ENCODE peak calls at places on chromosomes 7 and 10, in eight cellular contexts. N is NCI-H1092 treated with DMSO at 0.1 percent for 48 hours; M is NCI-H2081; P is activated effector memory CD4-positive, alpha-beta T cell treated with Interleukin-2 at 50 U/mL for 16 hours; X is T1000; Y is progenitor cell of endocrine pancreas; E is KBM-7; S is heart left ventricle. V is an unnamed sample.

GRCh38 chr10:76436367-76436766 is 1004.9 kb downstream of the LRMDA start:
- DNase-seq in N (no peak), M (no peak), P (no peak), X (no peak), Y (no peak), E (no peak), S (no peak), V (no peak)

GRCh38 chr10:117461766-117462423 is 80.7 kb upstream of the EMX2 start:
- DNase-seq in N (no peak), M (no peak), P (no peak), X (peak), Y (no peak), E (no peak), S (no peak), V (no peak)

GRCh38 chr7:158461824-158462223 is 125.8 kb downstream of the PTPRN2 start:
- DNase-seq in N (no peak), M (no peak), P (no peak), X (no peak), Y (no peak), E (no peak), S (no peak), V (no peak)

GRCh38 chr10:558891-559766 is 130.3 kb downstream of the DIP2C start:
- DNase-seq in N (no peak), M (no peak), P (no peak), X (no peak), Y (no peak), E (no peak), S (no peak), V (no peak)

GRCh38 chr7:106573738-106574137 is 87.2 kb downstream of the CCDC71L start:
- DNase-seq in N (no peak), M (no peak), P (no peak), X (no peak), Y (no peak), E (no peak), S (no peak), V (no peak)

GRCh38 chr10:47024399-47025252 is 113.4 kb downstream of the PTPN20 start:
- DNase-seq in N (peak), M (peak), P (peak), X (no peak), Y (peak), E (peak), S (no peak), V (peak)

GRCh38 chr7:2441430-2442058 is 34.7 kb downstream of the GRIFIN start:
- DNase-seq in N (no peak), M (no peak), P (no peak), X (no peak), Y (no peak), E (peak), S (no peak), V (no peak)

GRCh38 chr10:26567349-26567721 is 129.2 kb downstream of the APBB1IP start:
- DNase-seq in N (peak), M (no peak), P (no peak), X (no peak), Y (no peak), E (no peak), S (no peak), V (peak)

GRCh38 chr7:71770269-71770907 is 638.4 kb downstream of the GALNT17 start:
- DNase-seq in N (no peak), M (no peak), P (no peak), X (no peak), Y (no peak), E (no peak), S (no peak), V (no peak)

GRCh38 chr7:131190146-131190545 is 137.5 kb upstream of the MKLN1 start:
- DNase-seq in N (no peak), M (no peak), P (no peak), X (no peak), Y (no peak), E (no peak), S (no peak), V (no peak)

GRCh38 chr10:31242902-31243301 is 76.1 kb upstream of the ZEB1 start:
- DNase-seq in N (no peak), M (no peak), P (no peak), X (peak), Y (no peak), E (peak), S (no peak), V (no peak)

GRCh38 chr10:103367379-103367781 is 396 bp upstream of the TAF5 start:
- DNase-seq in N (no peak), M (no peak), P (no peak), X (no peak), Y (no peak), E (no peak), S (no peak), V (no peak)

V was measured in glutamatergic neuron.